ENCODE peak calls at places on chromosomes 6 and 20, in seven cellular contexts. D, E, F, H, I, V and Z are unnamed samples. For H3K4me1, the result is how much of the 10 kb centered on the place peaks cover.

GRCh38 chr6:47484616-47485015 is 7.0 kb downstream of the CD2AP start:
- DNase-seq in D (peak), E (no peak), F (no peak), H (no peak), I (no peak), V (no peak), Z (no peak)

GRCh38 chr6:25835442-25836283 is 3.8 kb upstream of the SLC17A1 start:
- DNase-seq in D (no peak), E (no peak), F (no peak), H (no peak), I (no peak), V (no peak), Z (no peak)

GRCh38 chr6:74343804-74344203 is 647.8 kb downstream of the CD109 start:
- DNase-seq in D (no peak), E (no peak), F (no peak), H (no peak), I (no peak), V (no peak), Z (no peak)

GRCh38 chr6:131053546-131054240 is 9.4 kb downstream of the EPB41L2 start:
- DNase-seq in D (peak), E (no peak), F (no peak), H (no peak), I (no peak), V (no peak), Z (no peak)

GRCh38 chr6:139983555-139984276 is 609.3 kb upstream of the CITED2 start:
- DNase-seq in D (peak), E (no peak), F (no peak), H (no peak), I (no peak), V (no peak), Z (no peak)

GRCh38 chr20:33291830-33292355 is 8.9 kb downstream of the BPIFB1 start:
- DNase-seq in D (no peak), E (peak), F (peak), H (no peak), I (peak), V (no peak), Z (peak)

GRCh38 chr20:59835448-59836395 is 97.7 kb downstream of the SYCP2 start:
- DNase-seq in D (peak), E (peak), F (no peak), H (peak), I (no peak), V (no peak), Z (peak)

GRCh38 chr6:170110201-170111140 is 180.4 kb downstream of the DLL1 start:
- DNase-seq in D (no peak), E (peak), F (no peak), H (peak), I (no peak), V (peak), Z (no peak)

GRCh38 chr6:43624786-43625288 is 4.2 kb downstream of the GTPBP2 start:
- DNase-seq in D (no peak), E (no peak), F (no peak), H (no peak), I (no peak), V (no peak), Z (no peak)

GRCh38 chr6:43628392-43629103 is 516 bp downstream of the GTPBP2 start:
- DNase-seq in D (peak), E (peak), F (peak), H (peak), I (peak), V (no peak), Z (peak)

GRCh38 chr6:43629104-43629504 is at the start of gene GTPBP2:
- DNase-seq in D (peak), E (peak), F (peak), H (peak), I (peak), V (peak), Z (peak)

GRCh38 chr6:43625393-43625992 is 3.6 kb downstream of the GTPBP2 start:
- DNase-seq in D (no peak), E (no peak), F (no peak), H (no peak), I (no peak), V (no peak), Z (no peak)

DNA sequence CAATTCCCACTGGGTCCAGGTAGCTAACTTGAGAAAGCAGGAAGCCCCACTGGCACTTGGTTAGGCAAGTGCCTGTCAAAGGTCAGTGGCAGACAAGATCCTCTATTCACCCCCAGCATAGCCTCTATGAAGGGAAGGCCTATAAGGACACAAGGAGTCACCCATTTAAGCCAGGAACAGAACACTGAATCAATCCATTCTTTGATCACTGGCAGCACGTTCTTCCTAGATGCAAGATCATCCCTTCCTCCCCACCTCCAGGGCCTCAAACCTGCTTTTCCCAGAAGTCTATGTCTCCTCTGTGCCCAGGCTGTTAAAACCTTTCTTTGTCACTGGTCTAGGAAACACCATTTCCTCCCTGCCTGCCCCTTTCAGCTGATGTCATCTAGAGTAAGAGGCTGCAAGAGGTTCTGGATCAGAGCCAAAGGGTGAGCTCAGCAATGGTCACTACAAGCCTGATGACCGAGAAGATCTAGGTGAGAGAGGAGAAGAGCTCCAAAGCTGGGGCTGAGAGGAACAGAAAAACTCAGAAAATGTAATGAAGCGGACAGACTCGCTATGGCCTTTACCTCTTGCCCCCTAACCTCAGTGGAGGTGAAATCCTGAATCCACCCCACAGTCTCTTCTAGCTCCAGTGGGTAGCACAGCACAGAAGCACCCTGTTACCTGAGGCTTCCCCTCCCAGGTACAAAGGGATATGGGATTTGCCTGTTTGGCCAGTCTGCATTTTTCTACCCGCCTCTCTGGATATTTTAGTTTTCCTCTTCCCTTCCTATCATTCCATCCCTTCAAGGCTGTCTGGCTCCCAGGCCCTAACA is 1.8 kb downstream of the GTPBP2 start:
- DNase-seq in D (peak), E (peak), F (no peak), H (peak), I (peak), V (peak), Z (peak)
- H3K27ac ChIP-seq in D (peak), E (peak), F (no peak), H (peak), I (peak), V (peak), Z (peak)

GRCh38 chr6:157079774-157080173 is 243.5 kb downstream of the TMEM242 start:
- DNase-seq in D (no peak), E (no peak), F (no peak), H (no peak), I (no peak), V (no peak), Z (no peak)
- H3K4me1 ChIP-seq in D (under half), E (under half), F (under half), H (under half), I (under half), V (under half), Z (under half)

GRCh38 chr6:21437583-21437982 is 156.0 kb upstream of the SOX4 start:
- DNase-seq in D (peak), E (no peak), F (no peak), H (no peak), I (no peak), V (no peak), Z (no peak)
- H3K4me3 ChIP-seq in D (no peak), E (no peak), F (no peak), H (no peak), I (no peak), V (no peak), Z (no peak)

GRCh38 chr6:16318538-16318937 is 80.2 kb downstream of the GMPR start:
- DNase-seq in D (peak), E (no peak), F (no peak), H (no peak), I (no peak), V (peak), Z (peak)
- H3K27ac ChIP-seq in D (peak), E (peak), F (no peak), H (peak), I (no peak), V (peak), Z (peak)

GRCh38 chr20:23143098-23143497 is 57.0 kb upstream of the CD93 start:
- DNase-seq in D (peak), E (peak), F (no peak), H (peak), I (no peak), V (no peak), Z (peak)
- H3K4me1 ChIP-seq in D (under half), E (under half), F (under half), H (under half), I (under half), V (under half), Z (half or more)

DNA sequence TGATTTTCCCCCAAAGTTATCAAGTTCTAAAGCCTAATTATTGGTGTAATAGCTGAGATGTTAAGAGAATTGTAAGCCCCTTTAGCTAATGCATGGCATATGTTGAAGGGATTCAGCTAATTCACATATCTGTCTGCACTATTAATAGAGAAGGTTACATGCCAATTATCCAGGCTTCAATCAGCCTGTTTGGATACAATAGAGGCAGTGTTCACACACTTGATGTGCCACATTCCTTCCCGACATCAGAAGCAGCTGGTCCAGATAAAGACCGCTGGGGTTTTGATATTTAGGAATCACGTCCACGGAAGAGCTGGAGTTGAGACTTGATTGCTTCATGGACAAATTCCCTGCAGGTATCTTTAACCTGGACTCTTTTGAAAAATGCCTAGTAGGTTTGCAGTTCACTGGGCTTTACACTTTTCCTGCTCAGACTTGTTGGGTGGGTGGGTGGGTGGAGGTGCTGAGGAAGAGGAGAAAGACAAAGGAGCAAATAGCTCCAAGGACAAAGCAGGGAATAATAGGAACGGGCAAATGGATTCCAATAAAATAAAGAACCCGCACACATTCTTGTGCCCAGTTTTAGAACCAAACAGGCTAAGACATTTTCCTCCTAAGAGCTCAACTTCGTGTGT is 142.6 kb upstream of the ZNF217 start:
- DNase-seq in D (peak), E (no peak), F (no peak), H (no peak), I (no peak), V (no peak), Z (peak)
- H3K4me3 ChIP-seq in D (no peak), E (no peak), F (peak), H (no peak), I (no peak), V (no peak), Z (peak)